ENCODE peak calls at places on chromosomes 5 and 9, in eight cellular contexts. U is mammary epithelial cell, B is fibroblast of lung, A is H1, H is PC-3, S is GM23248, F is endothelial cell of umbilical vein, N is GM23338. I is an unnamed sample.

GRCh38 chr9:6639622-6640021 is 5.9 kb downstream of the GLDC start:
- DNase-seq in N (no peak), S (no peak), B (no peak), U (no peak), F (no peak), H (no peak), A (no peak), I (no peak)

GRCh38 chr9:115923903-115924668 is 229.5 kb upstream of the PAPPA start:
- DNase-seq in A (no peak), S (peak; percentile 50), U (no peak), H (peak; percentile 50), B (peak; percentile 99), F (no peak), N (no peak), I (peak; percentile 83)

GRCh38 chr9:124366476-124367220 is 48.6 kb downstream of the PSMB7 start:
- DNase-seq in N (no peak), A (no peak), F (no peak), U (peak; percentile 75), H (peak; percentile 30), S (peak; percentile 79), B (no peak), I (peak; percentile 76)

GRCh38 chr5:176954050-176954449 is 52.5 kb downstream of the UIMC1 start:
- DNase-seq in U (no peak), B (no peak), A (no peak), N (no peak), F (no peak), S (no peak), H (no peak), I (no peak)

GRCh38 chr5:148912714-148913398 is 86.4 kb downstream of the ADRB2 start:
- DNase-seq in N (peak; percentile 88), H (peak; percentile 100), A (peak; percentile 68), F (peak; percentile 79), S (peak; percentile 99), B (peak; percentile 85), U (peak; percentile 100), I (peak; percentile 98)

GRCh38 chr9:124496075-124496893 is 10.9 kb downstream of the NR5A1 start:
- DNase-seq in S (no peak), U (no peak), F (no peak), A (no peak), B (no peak), H (no peak), N (no peak), I (no peak)

GRCh38 chr5:157543825-157544622 is 31.6 kb downstream of the ADAM19 start:
- DNase-seq in H (no peak), B (peak; percentile 77), N (no peak), U (no peak), S (peak; percentile 39), A (no peak), F (peak; percentile 65), I (peak; percentile 68)

GRCh38 chr5:142977363-142978051 is 207.3 kb downstream of the ARHGAP26 start:
- DNase-seq in U (peak; percentile 91), H (peak; percentile 71), N (no peak), S (peak; percentile 85), B (peak; percentile 53), A (no peak), F (peak; percentile 48), I (peak; percentile 96)

GRCh38 chr9:74322661-74323314 is 174.3 kb upstream of the RORB start:
- DNase-seq in F (no peak), A (no peak), H (no peak), B (no peak), S (no peak), N (no peak), U (no peak), I (no peak)

GRCh38 chr5:149240354-149240998 is 31.2 kb upstream of the AFAP1L1 start:
- DNase-seq in B (no peak), H (no peak), U (no peak), A (no peak), S (no peak), N (no peak), F (no peak), I (no peak)

GRCh38 chr5:160207061-160207460 is 22.2 kb upstream of the FABP6 start:
- DNase-seq in B (no peak), U (no peak), F (no peak), A (no peak), N (no peak), S (no peak), H (no peak), I (no peak)

GRCh38 chr5:42858031-42858643 is 46.4 kb upstream of the SELENOP start:
- DNase-seq in S (peak; percentile 21), H (peak; percentile 51), A (no peak), N (peak; percentile 9), U (peak; percentile 64), B (peak; percentile 55), F (no peak), I (no peak)

GRCh38 chr5:134114886-134115805 is 665 bp downstream of the TCF7 start:
- DNase-seq in U (no peak), S (peak; percentile 35), N (peak; percentile 91), A (no peak), H (no peak), F (no peak), B (no peak), I (no peak)

GRCh38 chr5:148910216-148910615 is 83.8 kb downstream of the ADRB2 start:
- DNase-seq in A (no peak), U (no peak), S (no peak), H (no peak), B (no peak), N (no peak), F (no peak), I (no peak)

GRCh38 chr5:84382363-84383295 is 2.1 kb downstream of the EDIL3 start:
- DNase-seq in F (peak; percentile 66), B (peak; percentile 51), H (no peak), N (peak; percentile 86), U (peak; percentile 66), A (no peak), S (peak; percentile 47), I (peak; percentile 69)

GRCh38 chr5:139640432-139641115 is 7.6 kb upstream of the CXXC5 start:
- DNase-seq in U (no peak), B (no peak), H (no peak), A (no peak), S (no peak), F (no peak), N (peak; percentile 53), I (no peak)

GRCh38 chr9:128304971-128305288 is 17.3 kb downstream of the TRUB2 start:
- DNase-seq in H (peak; percentile 30), N (no peak), S (peak; percentile 73), B (no peak), F (no peak), U (peak; percentile 43), A (no peak), I (peak; percentile 32)

GRCh38 chr9:109192732-109193361 is 25.8 kb upstream of the FRRS1L start:
- DNase-seq in B (peak; percentile 7), N (peak; percentile 85), F (no peak), A (peak; percentile 31), U (no peak), S (peak; percentile 34), H (peak; percentile 38), I (no peak)

GRCh38 chr5:108749130-108749861 is 1.6 kb downstream of the FER start:
- DNase-seq in A (no peak), N (peak; percentile 89), B (no peak), S (peak; percentile 84), F (peak; percentile 27), H (no peak), U (peak; percentile 41), I (peak; percentile 3)

GRCh38 chr5:72608297-72608696 is 101.1 kb upstream of the ZNF366 start:
- DNase-seq in H (no peak), S (no peak), B (peak; percentile 86), U (no peak), N (no peak), F (peak; percentile 36), A (no peak), I (peak; percentile 37)

GRCh38 chr5:150778517-150779396 is at the start of gene SMIM3:
- DNase-seq in N (peak; percentile 92), A (no peak), U (peak; percentile 72), S (peak; percentile 86), H (peak; percentile 72), B (peak; percentile 75), F (peak; percentile 58), I (peak; percentile 54)

GRCh38 chr5:139470821-139471300 is at the start of gene SMIM33:
- DNase-seq in U (no peak), N (no peak), S (no peak), B (no peak), A (no peak), F (no peak), H (no peak), I (no peak)

GRCh38 chr5:180366303-180366702 is 13.2 kb upstream of the GFPT2 start:
- DNase-seq in A (no peak), S (peak; percentile 78), N (no peak), H (no peak), B (no peak), U (no peak), F (peak; percentile 7), I (no peak)

GRCh38 chr9:130938652-130939404 is at the start of gene FIBCD1:
- DNase-seq in A (no peak), H (peak; percentile 40), N (peak; percentile 80), B (peak; percentile 44), S (peak; percentile 71), F (peak; percentile 13), U (peak; percentile 61), I (peak; percentile 18)
- TF ChIP-seq EZH2 in A (peak; percentile 17), H (no peak), N (peak; percentile 62), B (no peak), S (no peak), F (peak; percentile 56), U (no peak), I (no peak)

GRCh38 chr9:16289639-16290038 is 580.8 kb downstream of the BNC2 start:
- DNase-seq in U (no peak), N (no peak), A (no peak), B (no peak), S (peak; percentile 38), F (no peak), H (no peak), I (no peak)
- H2AFZ ChIP-seq in U (no peak overlapping the region), N (no peak overlapping the region), A (no peak overlapping the region), B (no peak overlapping the region), S (no peak overlapping the region), F (no peak overlapping the region), H (no peak overlapping the region), I (no peak overlapping the region)

GRCh38 chr5:59040007-59040803 is 457.3 kb downstream of the RAB3C start:
- DNase-seq in S (peak; percentile 51), A (no peak), H (no peak), U (no peak), F (peak; percentile 31), B (peak; percentile 81), N (peak; percentile 9), I (no peak)

GRCh38 chr5:59039003-59039295 is 456.1 kb downstream of the RAB3C start:
- DNase-seq in A (no peak), B (no peak), F (peak; percentile 10), U (no peak), H (no peak), N (no peak), S (peak; percentile 77), I (no peak)

GRCh38 chr5:59040804-59041201 is 457.9 kb downstream of the RAB3C start:
- DNase-seq in B (no peak), A (no peak), U (no peak), F (no peak), N (no peak), S (no peak), H (no peak), I (no peak)

GRCh38 chr5:59038169-59039002 is 455.5 kb downstream of the RAB3C start:
- DNase-seq in A (no peak), S (peak; percentile 43), B (peak; percentile 37), H (no peak), N (peak; percentile 43), F (no peak), U (no peak), I (no peak)

GRCh38 chr5:59039296-59040006 is 456.6 kb downstream of the RAB3C start:
- DNase-seq in N (peak; percentile 82), U (peak; percentile 63), F (peak; percentile 77), B (peak; percentile 77), S (peak; percentile 90), H (peak; percentile 37), A (no peak), I (peak; percentile 64)
- TF ChIP-seq EZH2 in N (no peak), U (no peak), F (no peak), B (no peak), S (no peak), H (no peak), A (peak; percentile 69), I (no peak)

GRCh38 chr5:62305358-62305714 is 670 bp upstream of the KIF2A start:
- DNase-seq in H (no peak), A (no peak), N (no peak), B (no peak), U (peak; percentile 34), S (peak; percentile 24), F (no peak), I (no peak)
- H2AFZ ChIP-seq in H (peak overlapping the region; percentile 94), A (peak overlapping the region; percentile 97), N (peak overlapping the region; percentile 86), B (peak overlapping the region; percentile 83), U (peak overlapping the region; percentile 99), S (peak overlapping the region; percentile 98), F (peak overlapping the region; percentile 75), I (peak overlapping the region; percentile 98)